ENCODE peak calls at places on chromosome 14, in ten cellular contexts. One of them, this sample, is unnamed.

GRCh38 chr14:104322531-104323466 is 184.4 kb downstream of the KIF26A start:
- DNase-seq in prostate gland: no peak
- DNase-seq in CD8-positive, alpha-beta T cell: no peak
- DNase-seq in WTC11: no peak
- DNase-seq in cardiac muscle cell: no peak
- DNase-seq in HFF-Myc: peak
- DNase-seq in stomach: peak
- DNase-seq in HFFc6: no peak
- DNase-seq in CD14-positive monocyte: no peak
- DNase-seq in right lobe of liver: no peak
- DNase-seq in this sample: no peak

GRCh38 chr14:93788557-93789365 is 476 bp upstream of the PRIMA1 start:
- DNase-seq in WTC11: peak
- DNase-seq in HFF-Myc: no peak
- DNase-seq in HFFc6: no peak
- DNase-seq in prostate gland: peak
- DNase-seq in CD14-positive monocyte: no peak
- DNase-seq in stomach: peak
- DNase-seq in cardiac muscle cell: peak
- DNase-seq in CD8-positive, alpha-beta T cell: no peak
- DNase-seq in right lobe of liver: no peak
- DNase-seq in this sample: no peak

GRCh38 chr14:68182492-68182891 is 362.9 kb downstream of the RAD51B start:
- DNase-seq in right lobe of liver: no peak
- DNase-seq in HFF-Myc: no peak
- DNase-seq in WTC11: no peak
- DNase-seq in prostate gland: no peak
- DNase-seq in CD8-positive, alpha-beta T cell: no peak
- DNase-seq in CD14-positive monocyte: no peak
- DNase-seq in HFFc6: no peak
- DNase-seq in stomach: no peak
- DNase-seq in cardiac muscle cell: no peak
- DNase-seq in this sample: no peak

GRCh38 chr14:105702275-105702817 is 176.0 kb downstream of the TMEM121 start:
- DNase-seq in cardiac muscle cell: no peak
- DNase-seq in HFFc6: no peak
- DNase-seq in prostate gland: no peak
- DNase-seq in CD14-positive monocyte: no peak
- DNase-seq in right lobe of liver: peak
- DNase-seq in CD8-positive, alpha-beta T cell: no peak
- DNase-seq in HFF-Myc: no peak
- DNase-seq in stomach: no peak
- DNase-seq in WTC11: no peak
- DNase-seq in this sample: no peak

GRCh38 chr14:81187832-81188522 is 32.8 kb downstream of the GTF2A1 start:
- DNase-seq in stomach: no peak
- DNase-seq in CD8-positive, alpha-beta T cell: no peak
- DNase-seq in WTC11: no peak
- DNase-seq in right lobe of liver: no peak
- DNase-seq in HFF-Myc: no peak
- DNase-seq in HFFc6: no peak
- DNase-seq in cardiac muscle cell: no peak
- DNase-seq in prostate gland: no peak
- DNase-seq in CD14-positive monocyte: no peak
- DNase-seq in this sample: no peak

GRCh38 chr14:59474172-59474571 is 9.0 kb upstream of the GPR135 start:
- DNase-seq in HFFc6: peak
- DNase-seq in stomach: no peak
- DNase-seq in HFF-Myc: no peak
- DNase-seq in cardiac muscle cell: peak
- DNase-seq in CD8-positive, alpha-beta T cell: no peak
- DNase-seq in CD14-positive monocyte: no peak
- DNase-seq in right lobe of liver: no peak
- DNase-seq in prostate gland: no peak
- DNase-seq in WTC11: no peak
- DNase-seq in this sample: no peak

GRCh38 chr14:92651106-92651792 is 97.2 kb downstream of the LGMN start:
- DNase-seq in WTC11: no peak
- DNase-seq in CD14-positive monocyte: peak
- DNase-seq in right lobe of liver: peak
- DNase-seq in HFFc6: no peak
- DNase-seq in HFF-Myc: no peak
- DNase-seq in stomach: peak
- DNase-seq in cardiac muscle cell: peak
- DNase-seq in CD8-positive, alpha-beta T cell: peak
- DNase-seq in prostate gland: no peak
- DNase-seq in this sample: no peak

GRCh38 chr14:85475113-85475512 is 54.8 kb upstream of the FLRT2 start:
- DNase-seq in CD8-positive, alpha-beta T cell: no peak
- DNase-seq in stomach: no peak
- DNase-seq in HFFc6: no peak
- DNase-seq in WTC11: no peak
- DNase-seq in HFF-Myc: no peak
- DNase-seq in CD14-positive monocyte: no peak
- DNase-seq in prostate gland: no peak
- DNase-seq in cardiac muscle cell: peak
- DNase-seq in right lobe of liver: no peak
- DNase-seq in this sample: no peak

GRCh38 chr14:36935976-36936678 is 236.3 kb downstream of the SLC25A21 start:
- DNase-seq in stomach: no peak
- DNase-seq in HFFc6: peak
- DNase-seq in right lobe of liver: no peak
- DNase-seq in HFF-Myc: no peak
- DNase-seq in cardiac muscle cell: no peak
- DNase-seq in WTC11: no peak
- DNase-seq in prostate gland: no peak
- DNase-seq in CD8-positive, alpha-beta T cell: no peak
- DNase-seq in CD14-positive monocyte: no peak
- DNase-seq in this sample: no peak

GRCh38 chr14:93720981-93721483 is 67.3 kb downstream of the PRIMA1 start:
- DNase-seq in stomach: no peak
- DNase-seq in prostate gland: no peak
- DNase-seq in HFF-Myc: no peak
- DNase-seq in cardiac muscle cell: no peak
- DNase-seq in WTC11: no peak
- DNase-seq in right lobe of liver: no peak
- DNase-seq in CD14-positive monocyte: no peak
- DNase-seq in CD8-positive, alpha-beta T cell: no peak
- DNase-seq in HFFc6: no peak
- DNase-seq in this sample: no peak

GRCh38 chr14:91405724-91406435 is 11.7 kb downstream of the CCDC88C start:
- DNase-seq in prostate gland: peak
- DNase-seq in HFFc6: no peak
- DNase-seq in right lobe of liver: no peak
- DNase-seq in stomach: no peak
- DNase-seq in cardiac muscle cell: no peak
- DNase-seq in CD14-positive monocyte: no peak
- DNase-seq in CD8-positive, alpha-beta T cell: no peak
- DNase-seq in HFF-Myc: no peak
- DNase-seq in WTC11: no peak
- DNase-seq in this sample: no peak

GRCh38 chr14:88750945-88751344 is 41.8 kb downstream of the EML5 start:
- DNase-seq in stomach: no peak
- DNase-seq in CD8-positive, alpha-beta T cell: no peak
- DNase-seq in WTC11: no peak
- DNase-seq in HFFc6: no peak
- DNase-seq in HFF-Myc: no peak
- DNase-seq in CD14-positive monocyte: no peak
- DNase-seq in cardiac muscle cell: no peak
- DNase-seq in right lobe of liver: no peak
- DNase-seq in prostate gland: no peak
- DNase-seq in this sample: no peak

GRCh38 chr14:95023886-95024285 is 133.4 kb downstream of the DICER1 start:
- DNase-seq in HFF-Myc: no peak
- DNase-seq in prostate gland: no peak
- DNase-seq in CD14-positive monocyte: no peak
- DNase-seq in right lobe of liver: no peak
- DNase-seq in HFFc6: no peak
- DNase-seq in cardiac muscle cell: peak
- DNase-seq in stomach: no peak
- DNase-seq in CD8-positive, alpha-beta T cell: no peak
- DNase-seq in WTC11: no peak
- DNase-seq in this sample: no peak

DNA sequence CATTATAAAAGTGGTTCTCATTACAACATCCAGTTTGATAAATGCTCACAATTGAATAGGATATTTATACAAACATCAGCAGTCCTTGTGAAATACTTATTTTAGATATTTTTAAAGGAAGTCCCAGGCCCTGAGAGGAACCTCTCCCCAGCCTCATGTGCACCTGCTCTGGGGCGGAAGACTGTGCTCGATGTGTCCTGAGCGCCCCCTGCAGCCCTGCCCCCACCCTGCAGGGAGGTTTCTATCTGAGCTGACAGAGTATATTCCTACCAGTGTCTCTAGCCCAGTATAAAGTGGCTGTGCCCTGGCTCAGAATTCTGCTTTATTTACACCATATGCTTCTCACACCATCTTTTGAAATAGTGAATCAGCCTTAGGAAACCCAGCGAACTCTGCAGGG is 1349.1 kb downstream of the TMEM121 start:
- DNase-seq in WTC11: no peak
- DNase-seq in cardiac muscle cell: no peak
- DNase-seq in CD14-positive monocyte: no peak
- DNase-seq in HFF-Myc: no peak
- DNase-seq in prostate gland: no peak
- DNase-seq in stomach: peak
- DNase-seq in HFFc6: no peak
- DNase-seq in right lobe of liver: peak
- DNase-seq in CD8-positive, alpha-beta T cell: peak
- DNase-seq in this sample: no peak
- TF ChIP-seq CTCF in WTC11: no peak
- TF ChIP-seq CTCF in cardiac muscle cell: no peak
- TF ChIP-seq CTCF in CD14-positive monocyte: peak
- TF ChIP-seq CTCF in HFF-Myc: no peak
- TF ChIP-seq CTCF in prostate gland: no peak
- TF ChIP-seq CTCF in stomach: no peak
- TF ChIP-seq CTCF in HFFc6: no peak
- TF ChIP-seq CTCF in right lobe of liver: no peak
- TF ChIP-seq CTCF in CD8-positive, alpha-beta T cell: no peak
- TF ChIP-seq CTCF in this sample: peak

GRCh38 chr14:73280903-73281302 is 43.6 kb downstream of the PAPLN start:
- DNase-seq in right lobe of liver: no peak
- DNase-seq in CD14-positive monocyte: no peak
- DNase-seq in CD8-positive, alpha-beta T cell: no peak
- DNase-seq in HFF-Myc: no peak
- DNase-seq in HFFc6: no peak
- DNase-seq in WTC11: no peak
- DNase-seq in stomach: no peak
- DNase-seq in prostate gland: no peak
- DNase-seq in cardiac muscle cell: no peak
- DNase-seq in this sample: no peak
- TF ChIP-seq CTCF in right lobe of liver: no peak
- TF ChIP-seq CTCF in CD14-positive monocyte: no peak
- TF ChIP-seq CTCF in CD8-positive, alpha-beta T cell: no peak
- TF ChIP-seq CTCF in HFF-Myc: no peak
- TF ChIP-seq CTCF in HFFc6: peak
- TF ChIP-seq CTCF in WTC11: no peak
- TF ChIP-seq CTCF in stomach: no peak
- TF ChIP-seq CTCF in prostate gland: no peak
- TF ChIP-seq CTCF in cardiac muscle cell: peak
- TF ChIP-seq CTCF in this sample: peak

GRCh38 chr14:73526036-73526984 is 10.6 kb upstream of the ACOT1 start:
- DNase-seq in prostate gland: no peak
- DNase-seq in stomach: peak
- DNase-seq in CD8-positive, alpha-beta T cell: no peak
- DNase-seq in cardiac muscle cell: no peak
- DNase-seq in WTC11: no peak
- DNase-seq in HFF-Myc: peak
- DNase-seq in CD14-positive monocyte: no peak
- DNase-seq in HFFc6: peak
- DNase-seq in right lobe of liver: peak
- DNase-seq in this sample: no peak
- TF ChIP-seq CTCF in prostate gland: no peak
- TF ChIP-seq CTCF in stomach: no peak
- TF ChIP-seq CTCF in CD8-positive, alpha-beta T cell: no peak
- TF ChIP-seq CTCF in cardiac muscle cell: no peak
- TF ChIP-seq CTCF in WTC11: no peak
- TF ChIP-seq CTCF in HFF-Myc: no peak
- TF ChIP-seq CTCF in CD14-positive monocyte: no peak
- TF ChIP-seq CTCF in HFFc6: no peak
- TF ChIP-seq CTCF in right lobe of liver: no peak
- TF ChIP-seq CTCF in this sample: no peak

GRCh38 chr14:79373451-79373850 is 837.9 kb downstream of the DIO2 start:
- DNase-seq in WTC11: no peak
- DNase-seq in cardiac muscle cell: no peak
- DNase-seq in HFFc6: no peak
- DNase-seq in prostate gland: no peak
- DNase-seq in CD14-positive monocyte: no peak
- DNase-seq in stomach: no peak
- DNase-seq in CD8-positive, alpha-beta T cell: no peak
- DNase-seq in right lobe of liver: no peak
- DNase-seq in HFF-Myc: no peak
- DNase-seq in this sample: no peak

GRCh38 chr14:79375336-79375735 is 836.0 kb downstream of the DIO2 start:
- DNase-seq in CD8-positive, alpha-beta T cell: no peak
- DNase-seq in CD14-positive monocyte: no peak
- DNase-seq in prostate gland: no peak
- DNase-seq in right lobe of liver: no peak
- DNase-seq in WTC11: no peak
- DNase-seq in HFF-Myc: no peak
- DNase-seq in HFFc6: no peak
- DNase-seq in cardiac muscle cell: no peak
- DNase-seq in stomach: no peak
- DNase-seq in this sample: no peak

GRCh38 chr14:79370969-79371368 is 840.3 kb downstream of the DIO2 start:
- DNase-seq in prostate gland: no peak
- DNase-seq in HFFc6: no peak
- DNase-seq in WTC11: no peak
- DNase-seq in cardiac muscle cell: no peak
- DNase-seq in HFF-Myc: no peak
- DNase-seq in CD8-positive, alpha-beta T cell: no peak
- DNase-seq in right lobe of liver: no peak
- DNase-seq in CD14-positive monocyte: no peak
- DNase-seq in stomach: no peak
- DNase-seq in this sample: no peak

DNA sequence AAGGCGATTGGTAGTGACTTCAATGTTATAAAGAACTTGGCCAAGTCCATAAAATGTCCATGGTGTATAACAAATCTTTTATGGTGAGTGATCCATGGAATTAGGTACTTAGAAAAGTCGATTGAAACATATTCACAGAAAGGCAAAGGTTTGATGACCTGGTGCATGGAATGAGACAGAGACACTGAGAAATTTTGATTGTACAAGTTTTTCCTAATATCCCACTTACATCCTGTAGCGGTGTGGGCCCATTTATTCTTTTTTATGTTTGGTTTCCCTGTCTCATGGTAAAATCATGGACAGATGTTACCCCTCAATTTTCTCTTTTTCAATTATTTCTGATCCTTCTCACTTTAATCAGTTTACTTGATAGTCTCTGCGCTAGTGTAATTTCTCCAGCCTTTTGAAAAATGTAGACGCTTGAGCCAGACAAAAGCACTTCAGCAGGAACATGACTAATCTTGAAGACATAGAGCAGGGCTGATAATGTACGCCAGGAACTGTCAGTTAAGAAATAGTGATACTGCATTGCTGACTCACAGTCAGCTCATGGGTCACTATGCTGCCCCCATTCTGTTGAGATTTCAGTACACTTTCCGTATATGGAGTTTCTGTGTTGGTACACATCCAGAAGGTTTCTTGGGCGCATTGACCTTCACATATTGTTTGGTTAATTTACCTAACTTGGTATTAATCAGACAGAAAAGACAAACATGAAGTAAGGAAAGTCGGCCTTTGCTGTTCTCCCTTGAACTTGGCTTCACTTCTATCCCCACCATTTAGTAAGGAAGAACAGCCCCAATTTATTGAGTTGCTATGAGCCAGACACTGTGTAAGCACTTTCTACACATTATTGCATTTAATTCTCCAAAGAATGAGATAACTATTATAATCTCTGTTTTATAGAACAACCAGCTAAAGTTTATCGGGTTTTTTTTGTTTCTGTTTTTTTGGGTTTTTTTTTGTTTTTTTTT is 841.7 kb downstream of the DIO2 start:
- DNase-seq in stomach: no peak
- DNase-seq in HFFc6: peak
- DNase-seq in HFF-Myc: peak
- DNase-seq in CD14-positive monocyte: no peak
- DNase-seq in right lobe of liver: no peak
- DNase-seq in WTC11: no peak
- DNase-seq in cardiac muscle cell: peak
- DNase-seq in prostate gland: no peak
- DNase-seq in CD8-positive, alpha-beta T cell: no peak
- DNase-seq in this sample: no peak
- TF ChIP-seq CTCF in stomach: no peak
- TF ChIP-seq CTCF in HFFc6: peak
- TF ChIP-seq CTCF in HFF-Myc: no peak
- TF ChIP-seq CTCF in CD14-positive monocyte: no peak
- TF ChIP-seq CTCF in right lobe of liver: no peak
- TF ChIP-seq CTCF in WTC11: no peak
- TF ChIP-seq CTCF in cardiac muscle cell: peak
- TF ChIP-seq CTCF in prostate gland: no peak
- TF ChIP-seq CTCF in CD8-positive, alpha-beta T cell: no peak
- TF ChIP-seq CTCF in this sample: peak